ENCODE peak calls at places on chromosome 2, in five cellular contexts. Q is hepatocyte, N is epithelial cell of esophagus, L is WTC11, H is dorsolateral prefrontal cortex. D is an unnamed sample.

GRCh38 chr2:224671731-224672130 is 44.4 kb downstream of the CCDC195 start:
- DNase-seq in N (no peak), L (no peak), H (no peak), Q (no peak), D (no peak)

GRCh38 chr2:112923237-112923966 is 12.4 kb downstream of the IL37 start:
- DNase-seq in H (no peak), L (no peak), Q (no peak), N (no peak), D (no peak)

GRCh38 chr2:68319397-68320117 is at the start of gene CNRIP1:
- DNase-seq in H (peak; percentile 47), L (peak; percentile 64), N (peak; percentile 8), Q (peak; percentile 63), D (peak; percentile 66)

GRCh38 chr2:119491776-119492525 is 32.3 kb downstream of the SCTR start:
- DNase-seq in Q (peak; percentile 86), N (peak; percentile 95), H (no peak), L (no peak), D (no peak)

GRCh38 chr2:150234787-150235512 is 252.5 kb downstream of the RND3 start:
- DNase-seq in L (no peak), N (peak; percentile 41), H (no peak), Q (no peak), D (no peak)

GRCh38 chr2:109135572-109136185 is 6.7 kb downstream of the SH3RF3 start:
- DNase-seq in N (no peak), Q (no peak), H (no peak), L (no peak), D (peak; percentile 9)

GRCh38 chr2:215442392-215442787 is 6.5 kb upstream of the FN1 start:
- DNase-seq in H (no peak), Q (no peak), N (no peak), L (no peak), D (no peak)

GRCh38 chr2:22683911-22684310 is 701.1 kb upstream of the KLHL29 start:
- DNase-seq in H (no peak), L (no peak), N (no peak), Q (no peak), D (no peak)

DNA sequence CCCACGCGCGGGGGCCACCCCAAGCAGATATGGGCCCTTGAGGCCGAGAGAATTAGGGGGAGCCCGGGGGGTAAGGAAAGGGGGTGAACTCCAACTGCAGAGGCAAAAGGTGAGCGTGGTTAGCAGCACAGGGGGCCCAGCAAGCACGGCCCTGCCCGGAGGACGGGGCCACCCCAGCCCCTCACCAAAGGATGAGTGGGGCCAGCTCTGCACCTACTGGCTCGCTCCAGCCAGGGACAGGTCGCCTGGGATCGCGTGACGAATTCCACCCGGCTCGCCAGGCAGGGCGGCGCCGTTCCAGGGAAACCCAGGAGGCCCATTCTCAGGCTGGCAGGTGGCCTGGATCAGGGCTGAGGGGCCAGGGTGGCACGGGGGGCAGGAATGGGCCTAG is 38.6 kb downstream of the BIN1 start:
- DNase-seq in L (no peak), Q (no peak), N (no peak), H (no peak), D (no peak)
- TF ChIP-seq CTCF in L (no peak), Q (no peak), N (no peak), H (peak; percentile 8), D (no peak)

DNA sequence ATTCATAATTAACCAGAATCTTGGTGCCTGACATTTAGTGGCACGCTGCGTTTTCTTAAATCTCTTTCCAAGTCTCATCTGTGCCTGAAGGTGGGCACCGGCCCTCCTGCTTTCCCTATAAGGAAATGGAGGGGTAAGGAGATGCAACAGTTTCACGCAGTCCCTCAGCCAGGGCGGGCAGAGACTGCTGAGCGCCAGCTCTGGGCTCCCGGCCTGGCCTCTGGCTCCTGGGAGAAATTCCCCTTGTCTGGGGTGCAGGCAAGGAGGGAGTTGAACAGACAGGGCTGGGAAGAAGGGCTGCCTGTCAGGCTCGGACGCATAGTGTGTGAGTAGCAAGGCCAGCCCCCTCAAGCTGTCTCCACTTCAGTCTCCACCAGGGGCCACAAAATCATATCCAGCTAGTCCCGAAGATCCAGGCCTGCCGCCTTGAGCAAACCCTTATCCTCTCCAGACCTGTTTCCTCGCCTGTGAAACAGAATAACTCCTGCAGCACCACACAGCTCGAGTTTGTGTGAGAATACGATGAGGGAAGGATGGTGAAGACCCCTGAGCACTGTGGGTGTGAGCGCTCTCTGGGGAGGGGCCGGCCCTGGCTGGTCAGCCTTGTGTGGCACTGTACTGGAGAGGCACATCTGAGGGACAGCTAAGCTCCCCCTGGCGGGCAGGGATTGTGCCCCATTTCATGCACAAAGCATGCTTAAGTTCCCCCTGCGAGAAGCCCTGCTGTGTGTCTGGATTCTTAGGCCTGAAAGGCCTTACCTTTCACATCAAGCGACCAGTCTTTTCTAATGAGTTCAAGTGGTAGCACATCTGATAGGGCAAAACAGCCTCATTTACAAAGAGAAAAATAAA is 33.8 kb downstream of the SDC1 start:
- DNase-seq in Q (no peak), N (peak; percentile 66), H (no peak), L (no peak), D (no peak)
- TF ChIP-seq CTCF in Q (peak; percentile 6), N (peak; percentile 55), H (no peak), L (no peak), D (no peak)

DNA sequence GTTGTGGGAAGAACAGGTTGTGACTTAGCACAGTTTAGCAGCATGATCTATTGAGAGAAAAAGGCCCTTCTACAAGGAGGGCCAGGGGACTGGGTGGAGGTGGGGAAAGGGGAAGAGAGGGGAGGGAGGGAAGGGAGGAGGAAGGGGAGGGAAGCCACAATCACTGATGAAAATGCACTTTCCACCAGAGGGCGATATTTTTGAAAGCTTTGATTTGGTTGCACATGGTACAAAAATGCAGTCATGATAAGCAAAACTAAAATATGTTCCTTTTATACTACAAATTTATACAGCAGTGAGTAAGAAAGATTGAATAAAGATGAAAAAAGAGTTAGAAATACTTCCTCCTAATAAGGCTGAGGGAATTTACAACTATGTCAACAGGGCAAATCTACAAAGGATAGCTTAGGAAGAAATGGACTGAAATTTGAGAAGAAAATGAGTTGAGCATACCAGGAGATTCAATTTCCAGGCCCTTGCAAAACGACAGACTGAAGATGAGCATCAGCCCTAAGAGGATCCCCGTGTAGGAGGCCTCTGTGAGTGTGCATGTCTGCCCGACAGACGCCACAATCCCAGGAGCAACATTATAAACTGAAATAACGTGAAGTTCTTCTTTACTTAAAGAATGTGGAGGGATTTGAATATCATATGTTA is 17.2 kb downstream of the SH3YL1 start:
- DNase-seq in L (no peak), H (no peak), Q (peak; percentile 67), N (peak; percentile 68), D (no peak)
- TF ChIP-seq CTCF in L (peak; percentile 44), H (peak; percentile 73), Q (peak; percentile 63), N (peak; percentile 59), D (peak; percentile 63)

DNA sequence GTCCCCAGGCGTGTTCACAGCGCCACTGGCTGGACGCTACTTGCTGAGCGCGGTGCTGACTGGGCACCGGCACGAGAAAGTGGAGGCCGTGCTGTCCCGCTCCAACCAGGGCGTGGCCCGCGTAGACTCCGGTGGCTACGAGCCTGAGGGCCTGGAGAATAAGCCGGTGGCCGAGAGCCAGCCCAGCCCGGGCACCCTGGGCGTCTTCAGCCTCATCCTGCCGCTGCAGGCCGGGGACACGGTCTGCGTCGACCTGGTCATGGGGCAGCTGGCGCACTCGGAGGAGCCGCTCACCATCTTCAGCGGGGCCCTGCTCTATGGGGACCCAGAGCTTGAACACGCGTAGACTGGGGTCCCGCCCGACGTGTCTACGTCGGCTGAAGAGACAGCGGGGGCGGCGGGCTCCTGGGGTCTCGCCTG is 892 bp upstream of the KHK start:
- DNase-seq in L (peak; percentile 61), Q (peak; percentile 84), N (peak; percentile 55), H (peak; percentile 60), D (no peak)
- TF ChIP-seq CTCF in L (no peak), Q (peak; percentile 53), N (no peak), H (peak; percentile 65), D (no peak)

D was measured in mesothelial cell of epicardium.